ENCODE peak calls at places on chromosomes 12 and 14, in four cellular contexts. O, F, C and X are unnamed samples.
A peak's percentile ranks its signal among the peaks of the same experiment; 100 is the strongest.

GRCh38 chr14:89418452-89418851 is 1.4 kb upstream of the FOXN3 start:
- DNase-seq in O (no peak), F (no peak), C (peak; percentile 42), X (no peak)

GRCh38 chr14:73788871-73789590 is 62.6 kb upstream of the PTGR2 start:
- DNase-seq in O (peak; percentile 23), F (no peak), C (no peak), X (no peak)

GRCh38 chr12:4177257-4177656 is 96.3 kb upstream of the CCND2 start:
- DNase-seq in O (no peak), F (no peak), C (no peak), X (no peak)

GRCh38 chr14:103206023-103206481 is 82.8 kb downstream of the TNFAIP2 start:
- DNase-seq in O (no peak), F (no peak), C (no peak), X (no peak)

GRCh38 chr14:24189460-24189859 is 844 bp upstream of the IPO4 start:
- DNase-seq in O (no peak), F (no peak), C (no peak), X (no peak)

GRCh38 chr12:121894633-121895032 is 6.0 kb downstream of the PSMD9 start:
- DNase-seq in O (peak; percentile 30), F (no peak), C (no peak), X (peak; percentile 55)

GRCh38 chr14:94066089-94066676 is 14.8 kb downstream of the DDX24 start:
- DNase-seq in O (no peak), F (no peak), C (no peak), X (no peak)

GRCh38 chr14:84036863-84037262 is 1493.1 kb upstream of the FLRT2 start:
- DNase-seq in O (peak; percentile 74), F (peak; percentile 4), C (no peak), X (peak; percentile 23)

GRCh38 chr14:31717294-31718085 is 156.3 kb downstream of the NUBPL start:
- DNase-seq in O (no peak), F (no peak), C (no peak), X (peak; percentile 15)

GRCh38 chr12:96136720-96137378 is 57.3 kb upstream of the ELK3 start:
- DNase-seq in O (peak; percentile 72), F (no peak), C (peak; percentile 6), X (peak; percentile 34)

GRCh38 chr14:75279739-75280447 is 1.3 kb downstream of the FOS start:
- DNase-seq in O (no peak), F (no peak), C (no peak), X (peak; percentile 27)

GRCh38 chr12:132454949-132455418 is 35.0 kb upstream of the FBRSL1 start:
- DNase-seq in O (no peak), F (no peak), C (no peak), X (no peak)

GRCh38 chr12:10501031-10501430 is 4.7 kb upstream of the EIF2S3B start:
- DNase-seq in O (peak; percentile 4), F (no peak), C (peak; percentile 14), X (peak; percentile 44)

GRCh38 chr14:100610511-100611217 is 23.4 kb upstream of the BEGAIN start:
- DNase-seq in O (no peak), F (no peak), C (no peak), X (peak; percentile 25)

GRCh38 chr12:1662761-1663439 is 28.0 kb upstream of the ADIPOR2 start:
- DNase-seq in O (no peak), F (no peak), C (no peak), X (peak; percentile 22)

GRCh38 chr14:23115918-23116317 is 3.1 kb downstream of the CEBPE start:
- DNase-seq in O (no peak), F (no peak), C (no peak), X (no peak)

GRCh38 chr12:91507754-91508153 is 325.1 kb upstream of the DCN start:
- DNase-seq in O (peak; percentile 73), F (no peak), C (no peak), X (peak; percentile 41)

GRCh38 chr12:54616933-54617535 is 17.7 kb downstream of the LACRT start:
- DNase-seq in O (no peak), F (no peak), C (no peak), X (no peak)

GRCh38 chr12:30847259-30847658 is 79.3 kb upstream of the TSPAN11 start:
- DNase-seq in O (peak; percentile 59), F (peak; percentile 11), C (peak; percentile 41), X (peak; percentile 58)

GRCh38 chr14:69625299-69626131 is 14.1 kb downstream of the SUSD6 start:
- DNase-seq in O (peak; percentile 78), F (peak; percentile 78), C (no peak), X (peak; percentile 73)

GRCh38 chr14:98798099-98798498 is 473.9 kb downstream of the BCL11B start:
- DNase-seq in O (no peak), F (no peak), C (no peak), X (no peak)

GRCh38 chr12:101414533-101415119 is 7.1 kb upstream of the ARL1 start:
- DNase-seq in O (peak; percentile 76), F (no peak), C (peak; percentile 28), X (peak; percentile 45)

GRCh38 chr14:63874223-63874622 is 21.4 kb downstream of the SYNE2 start:
- DNase-seq in O (no peak), F (no peak), C (no peak), X (no peak)

GRCh38 chr14:104098272-104099095 is 13.0 kb downstream of the ASPG start:
- DNase-seq in O (no peak), F (no peak), C (no peak), X (no peak)

GRCh38 chr14:68172664-68173063 is 353.1 kb downstream of the RAD51B start:
- DNase-seq in O (peak; percentile 31), F (no peak), C (no peak), X (no peak)

GRCh38 chr12:106246891-106247730 is 709 bp downstream of the CKAP4 start:
- DNase-seq in O (peak; percentile 65), F (peak; percentile 54), C (peak; percentile 59), X (peak; percentile 66)

GRCh38 chr12:65824314-65824563 is at the start of gene HMGA2:
- DNase-seq in O (peak; percentile 83), F (no peak), C (no peak), X (no peak)

GRCh38 chr14:94539181-94539580 is 22.1 kb upstream of the SERPINA4 start:
- DNase-seq in O (no peak), F (no peak), C (no peak), X (no peak)

GRCh38 chr14:101761881-101762529 is 496 bp downstream of the PPP2R5C start:
- DNase-seq in O (peak; percentile 24), F (peak; percentile 41), C (peak; percentile 36), X (peak; percentile 2)

GRCh38 chr12:126483145-126484068 is 1418.2 kb downstream of the AACS start:
- DNase-seq in O (no peak), F (no peak), C (no peak), X (peak; percentile 90)

GRCh38 chr14:92603309-92604257 is 90.0 kb downstream of the RIN3 start:
- DNase-seq in O (no peak), F (no peak), C (peak; percentile 19), X (peak; percentile 78)

GRCh38 chr12:52280319-52280795 is 5.9 kb downstream of the KRT86 start:
- DNase-seq in O (peak; percentile 11), F (no peak), C (peak; percentile 97), X (peak; percentile 98)

GRCh38 chr12:40534828-40535227 is 157.4 kb upstream of the CNTN1 start:
- DNase-seq in O (no peak), F (no peak), C (no peak), X (no peak)

GRCh38 chr14:50319721-50320120 is 7.6 kb downstream of the DMAC2L start:
- DNase-seq in O (no peak), F (no peak), C (no peak), X (no peak)

GRCh38 chr12:105418821-105419291 is 88.4 kb downstream of the C12orf75 start:
- DNase-seq in O (no peak), F (no peak), C (no peak), X (no peak)

DNA sequence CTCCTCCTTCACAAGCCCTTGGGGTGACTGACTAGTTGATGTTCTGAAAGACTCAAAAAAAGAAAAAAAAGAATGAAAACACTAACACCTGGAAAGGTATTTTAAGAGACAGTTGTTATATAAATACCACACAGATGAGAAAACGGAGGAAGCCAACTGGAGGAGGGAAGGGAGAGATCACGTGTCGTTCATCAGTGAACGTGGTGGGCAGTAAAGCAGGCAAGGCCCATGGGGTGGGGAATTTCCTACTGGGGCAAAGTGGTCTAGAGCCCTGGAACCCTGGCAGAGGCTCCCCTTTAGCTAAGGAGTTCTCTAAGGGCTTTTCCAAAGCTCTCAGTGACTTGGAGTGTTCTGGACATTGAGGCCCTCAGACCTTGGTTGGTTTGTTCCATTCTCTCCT is 169.7 kb downstream of the CALM1 start:
- DNase-seq in O (no peak), F (no peak), C (no peak), X (no peak)
- H3K27ac ChIP-seq in O (no peak overlapping the region), F (no peak overlapping the region), C (no peak overlapping the region), X (no peak overlapping the region)

GRCh38 chr12:67721216-67721615 is 72.7 kb downstream of the DYRK2 start:
- DNase-seq in O (no peak), F (no peak), C (no peak), X (no peak)

GRCh38 chr12:67720383-67720856 is 71.9 kb downstream of the DYRK2 start:
- DNase-seq in O (no peak), F (no peak), C (no peak), X (peak; percentile 80)

GRCh38 chr12:67714648-67715047 is 66.1 kb downstream of the DYRK2 start:
- DNase-seq in O (no peak), F (no peak), C (peak; percentile 91), X (no peak)

DNA sequence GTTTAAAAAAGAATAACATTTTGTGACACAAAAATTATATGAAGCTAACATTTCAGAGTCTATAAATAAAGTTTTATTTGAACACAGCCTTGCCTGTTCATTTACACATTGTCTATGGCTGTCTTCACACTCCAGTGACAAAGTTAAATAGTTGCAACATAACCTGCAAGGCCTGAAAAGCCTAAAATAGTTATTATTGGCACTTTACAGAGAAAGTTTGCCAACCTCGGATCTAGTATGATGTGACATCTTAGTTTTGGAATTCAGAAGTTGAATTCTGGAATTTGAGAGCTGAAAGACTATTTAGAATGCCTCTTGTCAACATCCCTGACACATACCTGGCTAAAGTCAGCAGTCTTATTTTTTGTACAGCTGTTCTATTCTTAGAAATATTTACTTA is 68.3 kb downstream of the DYRK2 start:
- DNase-seq in O (no peak), F (no peak), C (peak; percentile 11), X (peak; percentile 89)
- H3K27ac ChIP-seq in O (no peak overlapping the region), F (no peak overlapping the region), C (no peak overlapping the region), X (no peak overlapping the region)

DNA sequence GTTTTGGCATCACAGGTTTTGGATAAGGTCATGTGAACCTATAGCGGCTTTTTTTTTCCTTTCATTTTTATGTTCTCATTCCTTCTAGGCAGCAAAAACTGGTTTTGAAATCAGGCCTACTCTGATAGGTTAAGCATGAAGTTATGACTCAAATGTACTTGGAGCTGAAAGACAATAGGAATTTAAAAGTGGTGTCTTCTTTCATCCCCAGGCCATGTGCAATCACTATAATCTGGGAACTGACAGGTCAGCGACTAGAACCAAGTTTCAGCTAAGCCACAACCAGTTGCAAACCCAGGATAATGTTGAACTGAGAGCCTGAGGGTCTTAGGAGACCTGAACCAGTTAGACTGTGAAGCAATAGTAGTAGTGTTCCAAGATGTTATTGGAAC is 74.3 kb downstream of the ANO6 start:
- DNase-seq in O (no peak), F (no peak), C (no peak), X (peak; percentile 80)
- H3K27ac ChIP-seq in O (no peak overlapping the region), F (no peak overlapping the region), C (no peak overlapping the region), X (no peak overlapping the region)

GRCh38 chr12:110310754-110311153 is 29.7 kb downstream of the ATP2A2 start:
- DNase-seq in O (no peak), F (no peak), C (no peak), X (no peak)

GRCh38 chr12:110312581-110313360 is 31.7 kb downstream of the ATP2A2 start:
- DNase-seq in O (peak; percentile 72), F (no peak), C (no peak), X (peak; percentile 66)

GRCh38 chr12:110307372-110307771 is 26.3 kb downstream of the ATP2A2 start:
- DNase-seq in O (no peak), F (no peak), C (peak; percentile 24), X (peak; percentile 27)

GRCh38 chr12:110314308-110314707 is 33.3 kb downstream of the ATP2A2 start:
- DNase-seq in O (peak; percentile 30), F (no peak), C (peak; percentile 12), X (peak; percentile 84)

GRCh38 chr12:110311903-110312302 is 30.9 kb downstream of the ATP2A2 start:
- DNase-seq in O (no peak), F (no peak), C (no peak), X (no peak)
- H3K27ac ChIP-seq in O (peak overlapping the region; percentile 70), F (no peak overlapping the region), C (no peak overlapping the region), X (no peak overlapping the region)